ENCODE peak calls at places on chromosome 7, in four cellular contexts. Y is GM12878, R is HepG2, M is H1. O is an unnamed sample.

GRCh38 chr7:135501402-135501801 is 8.5 kb downstream of the CNOT4 start:
- DNase-seq in Y (no peak), R (no peak), M (no peak), O (no peak)

GRCh38 chr7:124720195-124720594 is 45.4 kb downstream of the GPR37 start:
- DNase-seq in Y (no peak), R (peak; percentile 40), M (no peak), O (no peak)

GRCh38 chr7:26958834-26959233 is 94.4 kb upstream of the SKAP2 start:
- DNase-seq in Y (no peak), R (peak; percentile 46), M (no peak), O (no peak)

GRCh38 chr7:141956084-141956483 is 9.3 kb upstream of the CLEC5A start:
- DNase-seq in Y (no peak), R (no peak), M (no peak), O (no peak)

GRCh38 chr7:106773228-106773627 is 91.9 kb upstream of the PIK3CG start:
- DNase-seq in Y (no peak), R (no peak), M (no peak), O (no peak)

GRCh38 chr7:149884541-149884940 is 10.8 kb downstream of the ATP6V0E2 start:
- DNase-seq in Y (no peak), R (no peak), M (no peak), O (no peak)

GRCh38 chr7:52085610-52086009 is 769.0 kb upstream of the COBL start:
- DNase-seq in Y (no peak), R (no peak), M (no peak), O (no peak)

GRCh38 chr7:152074673-152075072 is 49.2 kb downstream of the GALNT11 start:
- DNase-seq in Y (no peak), R (peak; percentile 13), M (no peak), O (peak; percentile 22)

GRCh38 chr7:133955208-133955607 is 171.9 kb upstream of the LRGUK start:
- DNase-seq in Y (no peak), R (no peak), M (no peak), O (no peak)

GRCh38 chr7:44415510-44415909 is 74.9 kb downstream of the NUDCD3 start:
- DNase-seq in Y (no peak), R (no peak), M (no peak), O (no peak)

GRCh38 chr7:101330011-101330484 is 8.4 kb upstream of the IFT22 start:
- DNase-seq in Y (no peak), R (no peak), M (no peak), O (no peak)

GRCh38 chr7:151924508-151924907 is 31.7 kb upstream of the GALNTL5 start:
- DNase-seq in Y (no peak), R (no peak), M (no peak), O (no peak)

GRCh38 chr7:140456627-140457051 is 22.7 kb downstream of the MKRN1 start:
- DNase-seq in Y (no peak), R (peak; percentile 8), M (no peak), O (no peak)

GRCh38 chr7:112798199-112799159 is 8.3 kb upstream of the TMEM168 start:
- DNase-seq in Y (no peak), R (no peak), M (no peak), O (no peak)

GRCh38 chr7:35504365-35504764 is 190.6 kb downstream of the HERPUD2 start:
- DNase-seq in Y (no peak), R (no peak), M (no peak), O (no peak)

GRCh38 chr7:91343420-91343819 is 79.2 kb downstream of the FZD1 start:
- DNase-seq in Y (no peak), R (no peak), M (no peak), O (no peak)

GRCh38 chr7:113015038-113015645 is 71.5 kb downstream of the GPR85 start:
- DNase-seq in Y (no peak), R (peak; percentile 11), M (no peak), O (no peak)

GRCh38 chr7:68321076-68321639 is 1277.1 kb upstream of the AUTS2 start:
- DNase-seq in Y (no peak), R (no peak), M (no peak), O (no peak)

GRCh38 chr7:99098824-99099498 is 44.9 kb downstream of the SMURF1 start:
- DNase-seq in Y (no peak), R (peak; percentile 96), M (no peak), O (peak; percentile 62)
- H3K9ac ChIP-seq in Y (no peak overlapping the region), R (peak overlapping the region; percentile 76), M (no peak overlapping the region), O (no peak overlapping the region)

GRCh38 chr7:116089293-116089692 is 58.7 kb upstream of the TFEC start:
- DNase-seq in Y (no peak), R (no peak), M (no peak), O (no peak)

GRCh38 chr7:116098175-116098574 is 67.6 kb upstream of the TFEC start:
- DNase-seq in Y (no peak), R (no peak), M (no peak), O (no peak)

GRCh38 chr7:116097365-116098009 is 66.9 kb upstream of the TFEC start:
- DNase-seq in Y (no peak), R (peak; percentile 57), M (no peak), O (no peak)

GRCh38 chr7:116087984-116088383 is 57.4 kb upstream of the TFEC start:
- DNase-seq in Y (no peak), R (no peak), M (no peak), O (no peak)

DNA sequence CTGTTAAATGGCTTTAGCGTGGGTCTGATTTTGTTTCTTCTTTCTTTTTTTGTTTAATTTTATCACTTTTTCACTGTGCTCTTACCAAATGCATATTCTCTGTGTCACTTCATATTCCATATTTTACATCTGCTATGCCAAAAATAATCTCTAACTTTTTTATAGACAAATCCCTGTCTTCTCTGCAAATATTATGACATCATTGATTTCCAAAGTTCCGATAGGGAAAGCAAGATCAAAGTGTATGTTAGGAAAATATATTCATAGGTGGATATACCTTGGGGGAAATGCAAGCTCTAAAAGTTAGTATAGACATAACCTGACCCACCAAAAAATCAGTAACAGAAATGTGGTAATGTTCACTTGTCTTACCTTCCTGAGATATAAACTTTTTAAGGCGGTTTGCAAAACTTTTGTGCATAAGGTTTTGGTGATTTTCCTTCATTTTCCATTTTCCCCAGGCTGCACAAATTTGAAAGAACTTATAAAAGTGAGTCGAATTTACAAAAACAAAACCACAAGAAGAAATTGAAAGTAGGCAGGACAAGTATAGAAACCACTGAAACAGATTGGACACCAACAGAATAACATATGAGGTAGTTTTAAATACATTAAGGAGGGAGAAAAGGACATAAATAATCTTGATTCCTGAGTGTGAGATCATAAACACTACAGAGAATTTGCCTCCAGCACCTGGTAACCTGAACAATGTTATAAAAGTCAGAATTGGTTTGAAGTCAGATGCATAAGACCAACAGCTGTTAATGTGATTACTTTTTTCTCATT is 63.1 kb upstream of the TFEC start:
- DNase-seq in Y (no peak), R (no peak), M (no peak), O (no peak)
- TF ChIP-seq SUZ12 in Y (no peak), R (no peak), M (no peak), O (no peak)

GRCh38 chr7:129531721-129532120 is 29.4 kb downstream of the SMKR1 start:
- DNase-seq in Y (no peak), R (no peak), M (no peak), O (no peak)

GRCh38 chr7:129532375-129532774 is 30.0 kb downstream of the SMKR1 start:
- DNase-seq in Y (no peak), R (no peak), M (no peak), O (no peak)

GRCh38 chr7:129529643-129530042 is 27.3 kb downstream of the SMKR1 start:
- DNase-seq in Y (no peak), R (no peak), M (no peak), O (no peak)

GRCh38 chr7:129535896-129536295 is 33.6 kb downstream of the SMKR1 start:
- DNase-seq in Y (no peak), R (no peak), M (no peak), O (no peak)

DNA sequence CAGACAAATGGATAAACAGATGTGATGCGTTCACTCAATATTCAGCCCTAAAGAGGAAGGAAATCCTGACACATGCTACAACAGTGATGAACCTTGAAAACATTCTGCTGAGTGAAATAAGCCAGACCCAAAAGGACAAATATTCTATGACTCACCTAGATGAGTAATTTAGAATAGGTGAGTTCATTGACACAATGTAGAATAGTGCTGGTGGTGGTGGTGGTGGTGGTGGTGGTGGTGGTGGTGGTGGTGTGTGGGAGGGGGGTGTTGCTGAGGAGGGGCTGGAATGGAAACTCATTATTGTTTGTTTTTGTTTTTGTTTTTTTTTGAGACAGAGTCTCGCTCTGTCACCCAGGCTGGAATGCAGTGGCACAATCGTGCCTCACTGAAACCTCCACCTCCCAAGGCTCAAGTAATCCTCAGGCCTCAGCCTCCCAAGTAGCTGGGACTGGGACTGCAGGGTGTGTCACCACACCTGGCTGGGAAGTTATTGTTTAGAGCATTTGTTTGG is 28.6 kb downstream of the SMKR1 start:
- DNase-seq in Y (no peak), R (peak; percentile 58), M (no peak), O (no peak)
- TF ChIP-seq ZNF274 in Y (no peak), R (no peak), M (no peak), O (no peak)

GRCh38 chr7:132436121-132436520 is 140.1 kb downstream of the PLXNA4 start:
- DNase-seq in Y (no peak), R (no peak), M (no peak), O (no peak)

GRCh38 chr7:132440126-132440525 is 136.1 kb downstream of the PLXNA4 start:
- DNase-seq in Y (no peak), R (no peak), M (no peak), O (no peak)

GRCh38 chr7:132434041-132434440 is 142.2 kb downstream of the PLXNA4 start:
- DNase-seq in Y (no peak), R (no peak), M (no peak), O (no peak)

GRCh38 chr7:132435016-132435990 is 141.0 kb downstream of the PLXNA4 start:
- DNase-seq in Y (no peak), R (no peak), M (no peak), O (no peak)

GRCh38 chr7:132437730-132438129 is 138.5 kb downstream of the PLXNA4 start:
- DNase-seq in Y (no peak), R (no peak), M (no peak), O (no peak)
- H3K9ac ChIP-seq in Y (no peak overlapping the region), R (no peak overlapping the region), M (no peak overlapping the region), O (no peak overlapping the region)